ENCODE peak calls at places on chromosomes 1 and 21, in six cellular contexts. One of them, this sample, is unnamed.

GRCh38 chr21:42112223-42112622 is 41.1 kb downstream of the UMODL1 start:
- DNase-seq in PC-9: no peak
- DNase-seq in lower lobe of right lung: no peak
- DNase-seq in transverse colon: no peak
- DNase-seq in neuronal stem cell: no peak
- DNase-seq in cardiac muscle cell: no peak
- DNase-seq in this sample: no peak

GRCh38 chr1:151193304-151193703 is 3.3 kb upstream of the VPS72 start:
- DNase-seq in PC-9: no peak
- DNase-seq in transverse colon: no peak
- DNase-seq in lower lobe of right lung: no peak
- DNase-seq in cardiac muscle cell: no peak
- DNase-seq in neuronal stem cell: no peak
- DNase-seq in this sample: no peak

GRCh38 chr1:178465011-178465410 is 31.8 kb downstream of the CLEC20A start:
- DNase-seq in cardiac muscle cell: no peak
- DNase-seq in neuronal stem cell: no peak
- DNase-seq in lower lobe of right lung: no peak
- DNase-seq in PC-9: no peak
- DNase-seq in transverse colon: no peak
- DNase-seq in this sample: no peak

GRCh38 chr1:110671323-110671722 is 3.4 kb downstream of the KCNA3 start:
- DNase-seq in cardiac muscle cell: no peak
- DNase-seq in neuronal stem cell: no peak
- DNase-seq in PC-9: no peak
- DNase-seq in transverse colon: no peak
- DNase-seq in lower lobe of right lung: no peak
- DNase-seq in this sample: no peak

GRCh38 chr21:45306832-45307571 is 19.3 kb upstream of the POFUT2 start:
- DNase-seq in neuronal stem cell: no peak
- DNase-seq in cardiac muscle cell: no peak
- DNase-seq in lower lobe of right lung: peak
- DNase-seq in transverse colon: peak
- DNase-seq in PC-9: no peak
- DNase-seq in this sample: peak

GRCh38 chr1:161733526-161733925 is 12.2 kb downstream of the FCRLB start:
- DNase-seq in transverse colon: no peak
- DNase-seq in cardiac muscle cell: no peak
- DNase-seq in neuronal stem cell: no peak
- DNase-seq in lower lobe of right lung: no peak
- DNase-seq in PC-9: peak
- DNase-seq in this sample: no peak

GRCh38 chr1:37482004-37482785 is 7.8 kb downstream of the ZC3H12A start:
- DNase-seq in transverse colon: no peak
- DNase-seq in neuronal stem cell: no peak
- DNase-seq in PC-9: no peak
- DNase-seq in lower lobe of right lung: no peak
- DNase-seq in cardiac muscle cell: no peak
- DNase-seq in this sample: no peak

GRCh38 chr1:91818713-91818975 is 67.3 kb downstream of the TGFBR3 start:
- DNase-seq in cardiac muscle cell: no peak
- DNase-seq in lower lobe of right lung: no peak
- DNase-seq in neuronal stem cell: no peak
- DNase-seq in transverse colon: no peak
- DNase-seq in PC-9: no peak
- DNase-seq in this sample: no peak

GRCh38 chr1:58982259-58982998 is 198.6 kb upstream of the JUN start:
- DNase-seq in PC-9: no peak
- DNase-seq in lower lobe of right lung: no peak
- DNase-seq in cardiac muscle cell: no peak
- DNase-seq in transverse colon: no peak
- DNase-seq in neuronal stem cell: no peak
- DNase-seq in this sample: no peak

GRCh38 chr1:207097871-207098324 is 6.1 kb upstream of the C4BPA start:
- DNase-seq in neuronal stem cell: no peak
- DNase-seq in transverse colon: no peak
- DNase-seq in PC-9: peak
- DNase-seq in cardiac muscle cell: no peak
- DNase-seq in lower lobe of right lung: no peak
- DNase-seq in this sample: no peak

DNA sequence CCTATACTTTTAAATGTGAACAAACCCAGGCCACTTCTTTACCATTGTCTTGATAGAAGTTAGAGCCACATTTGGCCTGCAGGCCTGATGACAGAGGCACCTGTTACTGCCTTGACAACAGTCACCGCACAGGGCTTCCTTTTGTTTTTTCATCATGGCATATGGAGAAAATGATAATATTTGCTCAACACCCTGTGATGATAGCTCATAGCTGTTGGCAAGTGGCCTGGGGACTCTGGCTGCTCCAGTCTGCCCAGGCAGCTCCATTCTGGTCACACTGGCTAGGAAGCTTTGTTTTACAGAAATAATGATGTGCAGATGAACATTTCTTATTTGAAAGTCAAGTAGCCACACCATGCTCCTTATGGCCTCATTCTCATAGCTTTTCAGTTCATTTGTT is 89.6 kb upstream of the GPR88 start:
- DNase-seq in neuronal stem cell: no peak
- DNase-seq in PC-9: no peak
- DNase-seq in transverse colon: no peak
- DNase-seq in lower lobe of right lung: no peak
- DNase-seq in cardiac muscle cell: no peak
- DNase-seq in this sample: no peak
- H3K27ac ChIP-seq in neuronal stem cell: no peak
- H3K27ac ChIP-seq in PC-9: no peak
- H3K27ac ChIP-seq in transverse colon: no peak
- H3K27ac ChIP-seq in lower lobe of right lung: no peak
- H3K27ac ChIP-seq in cardiac muscle cell: no peak
- H3K27ac ChIP-seq in this sample: no peak

GRCh38 chr1:221841983-221842335 is 100.1 kb upstream of the DUSP10 start:
- DNase-seq in lower lobe of right lung: no peak
- DNase-seq in neuronal stem cell: no peak
- DNase-seq in transverse colon: no peak
- DNase-seq in PC-9: no peak
- DNase-seq in cardiac muscle cell: no peak
- DNase-seq in this sample: no peak
- H3K27ac ChIP-seq in lower lobe of right lung: no peak
- H3K27ac ChIP-seq in neuronal stem cell: no peak
- H3K27ac ChIP-seq in transverse colon: no peak
- H3K27ac ChIP-seq in PC-9: no peak
- H3K27ac ChIP-seq in cardiac muscle cell: no peak
- H3K27ac ChIP-seq in this sample: no peak

GRCh38 chr1:93710949-93711591 is 29.4 kb upstream of the BCAR3 start:
- DNase-seq in lower lobe of right lung: no peak
- DNase-seq in transverse colon: no peak
- DNase-seq in neuronal stem cell: no peak
- DNase-seq in cardiac muscle cell: no peak
- DNase-seq in PC-9: no peak
- DNase-seq in this sample: no peak

GRCh38 chr1:93714350-93714749 is 32.7 kb upstream of the BCAR3 start:
- DNase-seq in PC-9: no peak
- DNase-seq in transverse colon: no peak
- DNase-seq in cardiac muscle cell: no peak
- DNase-seq in lower lobe of right lung: no peak
- DNase-seq in neuronal stem cell: no peak
- DNase-seq in this sample: no peak

GRCh38 chr1:93713247-93713764 is 31.7 kb upstream of the BCAR3 start:
- DNase-seq in cardiac muscle cell: no peak
- DNase-seq in lower lobe of right lung: no peak
- DNase-seq in neuronal stem cell: no peak
- DNase-seq in PC-9: no peak
- DNase-seq in transverse colon: no peak
- DNase-seq in this sample: no peak

GRCh38 chr1:93710499-93710898 is 28.9 kb upstream of the BCAR3 start:
- DNase-seq in neuronal stem cell: no peak
- DNase-seq in PC-9: no peak
- DNase-seq in lower lobe of right lung: no peak
- DNase-seq in transverse colon: no peak
- DNase-seq in cardiac muscle cell: no peak
- DNase-seq in this sample: no peak

GRCh38 chr1:93712741-93713140 is 31.1 kb upstream of the BCAR3 start:
- DNase-seq in PC-9: no peak
- DNase-seq in transverse colon: no peak
- DNase-seq in neuronal stem cell: no peak
- DNase-seq in lower lobe of right lung: no peak
- DNase-seq in cardiac muscle cell: no peak
- DNase-seq in this sample: no peak
- H3K27ac ChIP-seq in PC-9: no peak
- H3K27ac ChIP-seq in transverse colon: no peak
- H3K27ac ChIP-seq in neuronal stem cell: no peak
- H3K27ac ChIP-seq in lower lobe of right lung: no peak
- H3K27ac ChIP-seq in cardiac muscle cell: no peak
- H3K27ac ChIP-seq in this sample: no peak

GRCh38 chr1:31782766-31783410 is 18.7 kb upstream of the ADGRB2 start:
- DNase-seq in transverse colon: no peak
- DNase-seq in PC-9: no peak
- DNase-seq in lower lobe of right lung: peak
- DNase-seq in cardiac muscle cell: no peak
- DNase-seq in neuronal stem cell: no peak
- DNase-seq in this sample: no peak
- H3K27ac ChIP-seq in transverse colon: no peak
- H3K27ac ChIP-seq in PC-9: no peak
- H3K27ac ChIP-seq in lower lobe of right lung: no peak
- H3K27ac ChIP-seq in cardiac muscle cell: peak
- H3K27ac ChIP-seq in neuronal stem cell: no peak
- H3K27ac ChIP-seq in this sample: no peak